ENCODE peak calls at places on chromosomes 4 and X, in six cellular contexts. E is left ventricle myocardium inferior; U is activated naive CD8-positive, alpha-beta T cell treated with anti-CD3 and anti-CD28 coated beads, Interleukin-2, amount 50 U/mL, for 24 hours; D is dermis microvascular lymphatic vessel endothelial cell; K is stimulated activated CD8-positive, alpha-beta memory T cell treated with anti-CD3 and anti-CD28 coated beads, Interleukin-15, amount 100 ng/mL, for 48 hours; N is type B pancreatic cell. C is an unnamed sample.

GRCh38 chrX:40945366-40945713 is 139.9 kb upstream of the USP9X start:
- DNase-seq in E (no peak), U (no peak), D (peak), K (no peak), N (no peak), C (peak)

GRCh38 chr4:57575465-57575864 is 465.3 kb upstream of the IGFBP7 start:
- DNase-seq in E (no peak), U (no peak), D (no peak), K (no peak), N (no peak), C (no peak)

GRCh38 chr4:185182196-185182595 is 21.6 kb downstream of the CFAP97 start:
- DNase-seq in E (no peak), U (no peak), D (no peak), K (no peak), N (no peak), C (no peak)

GRCh38 chr4:13427599-13428325 is 56.4 kb downstream of the RAB28 start:
- DNase-seq in E (no peak), U (no peak), D (no peak), K (no peak), N (no peak), C (no peak)

GRCh38 chrX:13043938-13044337 is 482 bp downstream of the FAM9C start:
- DNase-seq in E (no peak), U (no peak), D (no peak), K (no peak), N (no peak), C (no peak)

GRCh38 chr4:82363896-82364487 is 9.8 kb downstream of the HNRNPD start:
- DNase-seq in E (no peak), U (no peak), D (no peak), K (no peak), N (no peak), C (no peak)

GRCh38 chr4:56387023-56388001 is at the start of gene AASDH:
- DNase-seq in E (peak), U (peak), D (peak), K (peak), N (peak), C (peak)

GRCh38 chrX:25544641-25545040 is 528.9 kb upstream of the ARX start:
- DNase-seq in E (no peak), U (no peak), D (no peak), K (no peak), N (no peak), C (no peak)

GRCh38 chr4:95049838-95050237 is 292.1 kb downstream of the BMPR1B start:
- DNase-seq in E (no peak), U (no peak), D (no peak), K (no peak), N (no peak), C (no peak)

GRCh38 chr4:167101035-167101434 is 133.3 kb downstream of the SPOCK3 start:
- DNase-seq in E (no peak), U (no peak), D (no peak), K (no peak), N (no peak), C (no peak)

C was measured in RKO.